ENCODE peak calls at places on chromosomes 1 and 21, in ten cellular contexts. E is lower lobe of right lung; P is left ventricle myocardium inferior; J is Daoy; U is cerebellum; H is NCI-H1105; F is neuronal stem cell; I is iPS-NIHi11; M is HFF-Myc; S is stimulated activated CD4-positive, alpha-beta T cell treated with anti-CD3 and anti-CD28 coated beads, Interleukin-1b, Interleukin-23, amount 100 ng/mL, for 24 hours. A is an unnamed sample.

GRCh38 chr1:116775116-116775752 is 21.0 kb downstream of the CD2 start:
- DNase-seq in S (no peak), H (no peak), J (no peak), P (no peak), U (no peak), F (no peak), E (no peak), M (no peak), I (no peak), A (no peak)

GRCh38 chr1:14958249-14959215 is 195.0 kb upstream of the TMEM51 start:
- DNase-seq in P (no peak), I (no peak), U (no peak), J (no peak), M (no peak), E (no peak), S (no peak), F (no peak), H (no peak), A (no peak)

GRCh38 chr1:29607236-29607635 is 370.9 kb downstream of the PTPRU start:
- DNase-seq in S (no peak), E (no peak), H (no peak), P (no peak), M (no peak), I (no peak), J (no peak), U (no peak), F (peak), A (no peak)

GRCh38 chr1:234607091-234608025 is 2.6 kb downstream of the IRF2BP2 start:
- DNase-seq in E (peak), M (no peak), I (no peak), F (peak), S (no peak), P (peak), J (peak), U (no peak), H (no peak), A (no peak)

GRCh38 chr1:156079762-156080597 is 2.3 kb downstream of the MEX3A start:
- DNase-seq in U (no peak), S (no peak), F (no peak), I (no peak), M (no peak), P (no peak), H (no peak), J (no peak), E (no peak), A (no peak)

GRCh38 chr1:26578167-26578566 is 48.6 kb downstream of the RPS6KA1 start:
- DNase-seq in M (no peak), U (no peak), S (no peak), I (no peak), E (no peak), J (no peak), H (no peak), F (no peak), P (no peak), A (no peak)

GRCh38 chr1:212291505-212292134 is 6.4 kb downstream of the PPP2R5A start:
- DNase-seq in F (peak), S (no peak), J (peak), I (peak), M (no peak), H (peak), P (no peak), E (no peak), U (peak), A (peak)

GRCh38 chr1:231803353-231803752 is 176.8 kb downstream of the DISC1 start:
- DNase-seq in U (no peak), F (no peak), I (no peak), S (no peak), E (peak), J (no peak), M (no peak), P (no peak), H (no peak), A (no peak)

GRCh38 chr21:46066843-46067331 is 31.0 kb upstream of the COL6A2 start:
- DNase-seq in H (no peak), J (peak), U (no peak), S (no peak), I (no peak), P (peak), E (peak), F (no peak), M (no peak), A (no peak)

GRCh38 chr21:22758478-22758877 is 1760.3 kb downstream of the NCAM2 start:
- DNase-seq in M (no peak), E (no peak), I (no peak), F (no peak), P (no peak), J (peak), H (no peak), S (no peak), U (no peak), A (no peak)

GRCh38 chr1:100279954-100280682 is 14.1 kb downstream of the RTCA start:
- DNase-seq in U (no peak), I (no peak), S (no peak), M (no peak), P (no peak), J (no peak), E (no peak), H (no peak), F (no peak), A (no peak)

GRCh38 chr1:244603498-244603897 is 49.4 kb upstream of the DESI2 start:
- DNase-seq in S (no peak), U (peak), E (no peak), H (peak), F (peak), I (no peak), J (peak), P (no peak), M (peak), A (peak)

GRCh38 chr1:65497276-65497830 is 76.9 kb downstream of the LEPR start:
- DNase-seq in H (no peak), E (no peak), J (no peak), I (no peak), M (no peak), P (no peak), S (no peak), U (no peak), F (no peak), A (no peak)

GRCh38 chr1:180227843-180228647 is 2.0 kb upstream of the LHX4 start:
- DNase-seq in P (no peak), E (no peak), J (no peak), F (no peak), H (no peak), I (no peak), S (no peak), M (no peak), U (no peak), A (no peak)

GRCh38 chr1:73770109-73770905 is 427.7 kb downstream of the LRRIQ3 start:
- DNase-seq in J (no peak), S (no peak), U (no peak), M (no peak), E (no peak), I (no peak), P (no peak), H (no peak), F (no peak), A (no peak)

GRCh38 chr1:63892632-63893395 is 119.0 kb downstream of the ROR1 start:
- DNase-seq in U (peak), S (no peak), M (no peak), E (no peak), F (no peak), I (no peak), J (peak), H (no peak), P (no peak), A (peak)

A was measured in naive B cell.